ENCODE peak calls at places on chromosomes 4 and X, in five cellular contexts. H is H1, V is GM12891, G is GM12878, W is K562. L is an unnamed sample.

GRCh38 chr4:70703695-70704332 is 15.5 kb downstream of the UTP3 start:
- DNase-seq in V (no peak), H (no peak), G (no peak), W (peak), L (no peak)

GRCh38 chrX:68920541-68920940 is 91.7 kb downstream of the EFNB1 start:
- DNase-seq in W (no peak), H (no peak), G (no peak), V (no peak), L (no peak)

GRCh38 chrX:136954930-136955329 is 74.4 kb upstream of the RBMX start:
- DNase-seq in W (peak), H (no peak), G (no peak), V (no peak), L (no peak)

GRCh38 chrX:23317799-23318724 is 16.6 kb upstream of the PTCHD1 start:
- DNase-seq in V (no peak), H (peak), W (peak), G (no peak), L (no peak)

GRCh38 chr4:156615066-156615514 is 356.5 kb downstream of the PDGFC start:
- DNase-seq in V (no peak), W (no peak), H (no peak), G (no peak), L (no peak)

GRCh38 chr4:57612279-57612678 is 502.1 kb upstream of the IGFBP7 start:
- DNase-seq in W (no peak), G (no peak), H (no peak), V (no peak), L (no peak)

GRCh38 chrX:45689971-45690370 is 489.3 kb upstream of the DIPK2B start:
- DNase-seq in W (no peak), V (no peak), G (no peak), H (no peak), L (no peak)

GRCh38 chr4:133152330-133152791 is 3.3 kb downstream of the PCDH10 start:
- DNase-seq in G (no peak), W (no peak), H (peak), V (no peak), L (no peak)

GRCh38 chrX:29066516-29066915 is 479.3 kb downstream of the IL1RAPL1 start:
- DNase-seq in W (no peak), G (no peak), H (no peak), V (no peak), L (no peak)

GRCh38 chrX:1893758-1894294 is 279.0 kb downstream of the ASMT start:
- DNase-seq in W (no peak), V (no peak), H (no peak), G (no peak), L (no peak)

GRCh38 chrX:110397904-110398303 is 39.3 kb downstream of the RTL9 start:
- DNase-seq in H (no peak), G (no peak), W (peak), V (no peak), L (no peak)

GRCh38 chr4:1092026-1092982 is 21.1 kb downstream of the RNF212 start:
- DNase-seq in V (no peak), W (peak), H (peak), G (no peak), L (no peak)

GRCh38 chr4:173821851-173822250 is 291.8 kb upstream of the HAND2 start:
- DNase-seq in W (no peak), G (no peak), H (no peak), V (no peak), L (no peak)

GRCh38 chrX:54044126-54044876 is at the start of gene PHF8:
- DNase-seq in V (peak), H (peak), W (peak), G (peak), L (peak)

GRCh38 chrX:54043696-54044125 is 562 bp downstream of the PHF8 start:
- DNase-seq in G (no peak), H (peak), V (peak), W (peak), L (peak)

GRCh38 chrX:54043084-54043483 is 1.2 kb downstream of the PHF8 start:
- DNase-seq in V (no peak), G (no peak), W (no peak), H (no peak), L (no peak)

GRCh38 chrX:54044877-54045328 is 630 bp upstream of the PHF8 start:
- DNase-seq in H (no peak), G (peak), W (no peak), V (no peak), L (no peak)

DNA sequence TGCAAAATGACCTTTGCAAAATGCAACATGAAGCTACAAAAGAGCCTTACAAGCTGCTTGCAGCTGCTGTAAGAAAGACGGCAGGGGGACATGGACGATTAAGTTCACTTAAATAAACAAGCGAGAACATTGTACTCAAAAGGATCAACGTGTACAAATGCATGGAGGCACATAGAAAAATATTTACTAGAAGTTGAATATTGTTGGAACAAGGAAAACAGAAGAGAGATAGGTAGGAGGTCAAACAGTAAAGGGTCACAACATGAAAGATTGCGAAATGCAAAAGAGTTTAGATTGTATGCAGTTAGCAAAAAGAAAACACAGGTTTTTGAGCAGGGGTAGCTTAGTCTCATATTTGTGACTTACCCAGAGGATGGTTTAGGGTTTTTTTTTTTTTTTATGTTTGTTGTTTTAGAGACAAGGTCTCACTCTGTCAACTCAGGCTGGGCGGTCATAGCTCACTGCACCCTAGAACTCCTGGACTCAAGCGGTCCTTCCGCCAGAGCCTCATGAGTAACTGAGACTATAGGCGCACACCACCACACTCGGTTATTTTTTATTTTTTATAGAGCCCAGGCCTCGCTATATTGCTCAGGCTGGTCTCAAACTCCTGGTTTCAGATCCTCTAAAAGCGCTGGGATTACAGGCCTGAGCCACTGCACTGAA is 1.4 kb upstream of the PHF8 start:
- DNase-seq in V (no peak), W (no peak), G (no peak), H (no peak), L (no peak)
- TF ChIP-seq TAF1 in V (no peak), W (no peak), G (no peak), H (no peak), L (no peak)

GRCh38 chrX:40093586-40093985 is 4.2 kb downstream of the BCOR start:
- DNase-seq in V (no peak), G (no peak), W (no peak), H (no peak), L (no peak)

GRCh38 chrX:40094900-40095587 is 2.7 kb downstream of the BCOR start:
- DNase-seq in G (no peak), V (no peak), H (no peak), W (no peak), L (no peak)

GRCh38 chrX:40095588-40096394 is 2.0 kb downstream of the BCOR start:
- DNase-seq in G (no peak), V (no peak), W (peak), H (no peak), L (no peak)

GRCh38 chrX:40092808-40093435 is 4.8 kb downstream of the BCOR start:
- DNase-seq in W (no peak), G (no peak), V (no peak), H (no peak), L (no peak)

GRCh38 chrX:40094041-40094899 is 3.5 kb downstream of the BCOR start:
- DNase-seq in V (no peak), H (peak), W (peak), G (no peak), L (no peak)
- TF ChIP-seq POLR2A in V (no peak), H (no peak), W (no peak), G (no peak), L (no peak)

DNA sequence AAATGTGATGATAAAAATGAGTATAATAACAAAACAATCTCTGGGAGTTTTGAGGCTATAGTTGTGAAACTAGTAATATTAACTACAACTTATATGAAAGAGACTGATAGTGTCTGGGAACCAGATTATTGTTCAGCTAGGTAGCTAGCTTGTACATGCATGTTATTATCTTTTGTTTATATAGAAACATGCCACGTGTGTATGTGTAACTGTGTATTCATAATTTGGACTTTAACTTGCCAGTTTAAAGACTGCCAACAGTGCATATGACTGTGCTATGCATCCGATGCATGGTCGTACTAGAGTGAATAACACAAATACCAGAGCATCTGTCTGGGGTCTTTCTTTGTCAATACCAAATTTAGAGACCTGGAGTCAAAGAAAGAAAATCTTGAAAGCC is 92.2 kb downstream of the ADGRL3 start:
- DNase-seq in H (no peak), V (no peak), W (no peak), G (no peak), L (no peak)
- TF ChIP-seq POLR2AphosphoS5 in H (no peak), V (no peak), W (no peak), G (no peak), L (no peak)

DNA sequence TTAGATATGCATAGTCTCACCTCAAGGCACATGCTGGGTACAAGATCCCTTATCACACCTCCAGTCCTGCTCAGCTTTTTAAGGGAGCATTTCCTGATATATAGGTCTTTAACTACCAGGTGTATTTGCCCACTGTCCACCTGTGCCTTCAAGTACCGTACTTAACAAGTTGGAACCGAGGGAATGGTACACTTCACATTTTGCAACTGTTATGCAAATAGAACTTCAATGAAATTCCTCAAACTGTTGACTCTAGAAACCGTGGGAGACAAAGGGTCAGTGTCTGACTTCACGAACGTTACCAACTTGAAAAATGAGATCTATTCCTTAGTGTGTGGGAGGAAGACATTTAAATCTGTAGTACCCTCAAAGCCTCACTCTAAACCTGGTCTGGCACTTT is 5.2 kb downstream of the TRIM2 start:
- DNase-seq in G (no peak), H (no peak), V (no peak), W (no peak), L (no peak)
- TF ChIP-seq TAF1 in G (no peak), H (no peak), V (no peak), W (no peak), L (no peak)

GRCh38 chr4:88456757-88457306 is at the start of gene HERC5:
- DNase-seq in G (peak), W (peak), V (peak), H (peak), L (peak)

GRCh38 chr4:88452941-88453340 is 4.0 kb upstream of the HERC5 start:
- DNase-seq in H (no peak), G (no peak), W (no peak), V (no peak), L (no peak)

GRCh38 chr4:88458091-88458740 is 1.3 kb downstream of the HERC5 start:
- DNase-seq in V (no peak), H (no peak), G (no peak), W (no peak), L (no peak)

GRCh38 chr4:88457307-88458090 is 580 bp downstream of the HERC5 start:
- DNase-seq in H (no peak), V (peak), W (no peak), G (no peak), L (peak)
- TF ChIP-seq POLR2A in H (no peak), V (no peak), W (no peak), G (no peak), L (no peak)

GRCh38 chrX:39705299-39705698 is 392.5 kb downstream of the BCOR start:
- DNase-seq in G (no peak), V (no peak), H (no peak), W (peak), L (no peak)
- TF ChIP-seq POLR2AphosphoS5 in G (no peak), V (no peak), H (no peak), W (no peak), L (no peak)

DNA sequence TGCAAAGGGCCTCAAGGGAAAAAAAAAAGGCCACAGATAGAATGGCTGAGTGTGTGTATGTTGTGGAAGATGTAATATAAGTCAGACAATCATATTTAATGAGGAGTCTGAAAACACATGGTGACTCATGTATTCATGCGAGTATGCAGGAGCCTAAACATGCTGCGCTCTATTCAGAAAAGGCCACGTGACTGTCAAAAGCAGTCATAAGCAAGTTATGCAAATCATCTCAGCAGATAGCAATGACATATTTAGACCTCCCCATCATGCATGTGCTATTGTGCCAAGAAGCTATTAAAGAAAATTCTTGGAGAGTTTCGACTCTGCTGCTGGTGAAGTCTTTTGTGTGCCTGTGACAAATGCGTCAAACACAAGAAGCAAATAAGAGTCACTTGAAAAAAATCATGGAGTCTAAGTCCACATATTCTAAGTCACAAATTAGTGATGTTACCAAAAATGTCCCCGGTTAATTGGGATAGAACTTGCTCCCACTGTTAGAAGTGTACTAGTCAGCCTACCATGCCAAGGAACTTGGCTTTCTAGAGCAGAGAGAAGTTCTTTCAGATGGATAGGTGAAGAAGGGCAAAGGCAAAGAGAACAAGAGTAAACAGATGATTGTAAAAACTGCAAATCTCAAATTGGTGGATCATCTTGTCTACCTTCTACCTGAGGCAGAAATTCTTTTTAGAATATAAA is 5.0 kb downstream of the LNX1 start:
- DNase-seq in V (no peak), W (no peak), G (no peak), H (no peak), L (no peak)
- TF ChIP-seq TAF1 in V (no peak), W (no peak), G (no peak), H (no peak), L (no peak)

GRCh38 chrX:13277539-13277938 is 42.3 kb downstream of the ATXN3L start:
- DNase-seq in G (no peak), W (no peak), H (no peak), V (no peak), L (no peak)

GRCh38 chrX:13283512-13283911 is 36.3 kb downstream of the ATXN3L start:
- DNase-seq in G (no peak), W (peak), V (no peak), H (no peak), L (no peak)

GRCh38 chrX:13283968-13284914 is 35.6 kb downstream of the ATXN3L start:
- DNase-seq in W (no peak), G (no peak), H (no peak), V (no peak), L (no peak)

GRCh38 chrX:13279279-13280009 is 40.4 kb downstream of the ATXN3L start:
- DNase-seq in G (no peak), V (no peak), W (no peak), H (no peak), L (no peak)

GRCh38 chrX:13281289-13281688 is 38.6 kb downstream of the ATXN3L start:
- DNase-seq in V (no peak), G (no peak), W (no peak), H (no peak), L (no peak)
- TF ChIP-seq POLR2A in V (no peak), G (no peak), W (no peak), H (no peak), L (no peak)

GRCh38 chr4:46975144-46975543 is 18.2 kb downstream of the GABRA4 start:
- DNase-seq in V (no peak), W (no peak), G (no peak), H (no peak), L (no peak)

GRCh38 chr4:46975841-46976551 is 17.4 kb downstream of the GABRA4 start:
- DNase-seq in V (no peak), G (peak), W (no peak), H (no peak), L (no peak)

GRCh38 chr4:46977245-46977644 is 16.1 kb downstream of the GABRA4 start:
- DNase-seq in H (no peak), V (no peak), G (no peak), W (no peak), L (no peak)

GRCh38 chr4:46979283-46979682 is 14.1 kb downstream of the GABRA4 start:
- DNase-seq in V (no peak), G (no peak), W (no peak), H (no peak), L (no peak)
- TF ChIP-seq POLR2AphosphoS5 in V (no peak), G (no peak), W (no peak), H (no peak), L (no peak)